ENCODE peak calls at places on chromosomes 5 and 9, in five cellular contexts. C, I, V, A and Y are unnamed samples.

GRCh38 chr5:27308151-27308550 is 269.8 kb upstream of the CDH9 start:
- DNase-seq in C (no peak), I (no peak), V (peak; percentile 94), A (no peak), Y (peak; percentile 54)

GRCh38 chr5:10839118-10839517 is 78.1 kb upstream of the DAP start:
- DNase-seq in C (no peak), I (no peak), V (no peak), A (no peak), Y (no peak)

GRCh38 chr5:26388946-26389345 is 649.4 kb downstream of the CDH9 start:
- DNase-seq in C (no peak), I (no peak), V (peak; percentile 88), A (no peak), Y (peak; percentile 27)

GRCh38 chr9:35842795-35843194 is 13.8 kb downstream of the TMEM8B start:
- DNase-seq in C (no peak), I (no peak), V (no peak), A (no peak), Y (no peak)

GRCh38 chr9:88258587-88258986 is 120.3 kb upstream of the SPATA31C2 start:
- DNase-seq in C (no peak), I (peak; percentile 62), V (peak; percentile 45), A (peak; percentile 24), Y (no peak)

GRCh38 chr5:78672154-78672553 is 23.6 kb upstream of the LHFPL2 start:
- DNase-seq in C (no peak), I (no peak), V (no peak), A (no peak), Y (no peak)

GRCh38 chr5:57185301-57185700 is 11.4 kb downstream of the GPBP1 start:
- DNase-seq in C (no peak), I (no peak), V (no peak), A (no peak), Y (no peak)

GRCh38 chr9:99040911-99041582 is 63.9 kb upstream of the TGFBR1 start:
- DNase-seq in C (peak; percentile 8), I (no peak), V (peak; percentile 60), A (no peak), Y (no peak)

DNA sequence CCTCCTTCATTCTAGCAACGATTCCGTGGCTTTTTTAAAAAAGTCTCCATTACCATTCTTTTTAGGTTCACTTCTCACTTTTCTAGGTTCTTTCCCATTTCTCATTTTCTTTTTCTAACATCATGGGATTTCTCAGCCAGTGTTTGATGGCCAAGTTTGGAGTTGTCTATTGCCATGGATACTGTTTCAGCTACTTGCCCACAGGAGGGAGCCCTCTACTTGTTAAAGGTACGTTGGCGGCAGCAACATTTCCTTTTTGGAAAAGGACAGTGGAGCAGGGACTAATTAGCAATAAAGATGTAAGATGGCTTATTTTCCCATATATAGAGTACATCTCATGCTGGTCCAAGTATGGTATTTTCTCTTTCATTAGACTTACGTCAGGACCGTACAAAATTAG is 2257.5 kb upstream of the C9orf72 start:
- DNase-seq in C (peak; percentile 84), I (no peak), V (peak; percentile 52), A (no peak), Y (peak; percentile 28)
- TF ChIP-seq CTCF in C (peak; percentile 98), I (no peak), V (peak; percentile 78), A (no peak), Y (peak; percentile 80)

GRCh38 chr9:128092199-128092977 is 24.4 kb downstream of the SLC25A25 start:
- DNase-seq in C (no peak), I (no peak), V (no peak), A (no peak), Y (no peak)

GRCh38 chr9:128091144-128091543 is 23.1 kb downstream of the SLC25A25 start:
- DNase-seq in C (peak; percentile 94), I (peak; percentile 83), V (no peak), A (peak; percentile 86), Y (no peak)

GRCh38 chr9:128094166-128094949 is 26.3 kb downstream of the SLC25A25 start:
- DNase-seq in C (peak; percentile 91), I (peak; percentile 99), V (peak; percentile 96), A (peak; percentile 96), Y (peak; percentile 99)

GRCh38 chr9:128091571-128091970 is 23.5 kb downstream of the SLC25A25 start:
- DNase-seq in C (no peak), I (no peak), V (no peak), A (no peak), Y (no peak)

DNA sequence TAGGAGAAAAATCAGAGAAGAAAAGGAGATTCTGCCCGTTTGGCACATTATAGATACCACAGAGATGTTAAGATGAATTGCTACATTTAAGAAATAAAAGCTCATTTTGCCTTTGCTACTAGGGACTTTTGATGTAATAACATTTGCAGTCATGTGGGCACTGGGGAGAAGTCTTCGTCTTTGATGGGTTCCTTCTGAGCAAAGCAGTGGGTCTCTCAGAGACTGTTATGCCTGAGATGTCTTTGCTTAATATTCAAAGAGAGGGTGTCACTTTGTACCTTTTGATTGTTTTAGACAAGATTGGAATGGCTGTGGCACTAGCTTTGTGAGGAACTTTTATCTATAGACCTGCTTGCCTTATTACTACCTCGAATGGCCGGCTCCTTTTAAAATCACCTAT is 25.0 kb downstream of the SLC25A25 start:
- DNase-seq in C (no peak), I (no peak), V (no peak), A (no peak), Y (no peak)
- H3K27ac ChIP-seq in C (peak overlapping the region; percentile 71), I (peak overlapping the region; percentile 89), V (peak overlapping the region; percentile 90), A (peak overlapping the region; percentile 86), Y (peak overlapping the region; percentile 98)

GRCh38 chr5:96088676-96089075 is 127.0 kb upstream of the ELL2 start:
- DNase-seq in C (no peak), I (no peak), V (no peak), A (no peak), Y (no peak)
- TF ChIP-seq CTCF in C (no peak), I (no peak), V (no peak), A (no peak), Y (no peak)

GRCh38 chr9:114893622-114894021 is 36.8 kb downstream of the TNFSF8 start:
- DNase-seq in C (no peak), I (no peak), V (peak; percentile 76), A (no peak), Y (peak; percentile 47)
- H3K27ac ChIP-seq in C (no peak overlapping the region), I (no peak overlapping the region), V (peak overlapping the region; percentile 89), A (no peak overlapping the region), Y (no peak overlapping the region)

GRCh38 chr5:178502401-178503100 is 87.6 kb downstream of the COL23A1 start:
- DNase-seq in C (no peak), I (no peak), V (peak; percentile 33), A (no peak), Y (no peak)

GRCh38 chr5:178507151-178507932 is 82.9 kb downstream of the COL23A1 start:
- DNase-seq in C (no peak), I (no peak), V (no peak), A (no peak), Y (no peak)

GRCh38 chr5:178499352-178499751 is 90.8 kb downstream of the COL23A1 start:
- DNase-seq in C (no peak), I (no peak), V (no peak), A (no peak), Y (no peak)

GRCh38 chr5:178505639-178506407 is 84.4 kb downstream of the COL23A1 start:
- DNase-seq in C (no peak), I (no peak), V (no peak), A (no peak), Y (no peak)

DNA sequence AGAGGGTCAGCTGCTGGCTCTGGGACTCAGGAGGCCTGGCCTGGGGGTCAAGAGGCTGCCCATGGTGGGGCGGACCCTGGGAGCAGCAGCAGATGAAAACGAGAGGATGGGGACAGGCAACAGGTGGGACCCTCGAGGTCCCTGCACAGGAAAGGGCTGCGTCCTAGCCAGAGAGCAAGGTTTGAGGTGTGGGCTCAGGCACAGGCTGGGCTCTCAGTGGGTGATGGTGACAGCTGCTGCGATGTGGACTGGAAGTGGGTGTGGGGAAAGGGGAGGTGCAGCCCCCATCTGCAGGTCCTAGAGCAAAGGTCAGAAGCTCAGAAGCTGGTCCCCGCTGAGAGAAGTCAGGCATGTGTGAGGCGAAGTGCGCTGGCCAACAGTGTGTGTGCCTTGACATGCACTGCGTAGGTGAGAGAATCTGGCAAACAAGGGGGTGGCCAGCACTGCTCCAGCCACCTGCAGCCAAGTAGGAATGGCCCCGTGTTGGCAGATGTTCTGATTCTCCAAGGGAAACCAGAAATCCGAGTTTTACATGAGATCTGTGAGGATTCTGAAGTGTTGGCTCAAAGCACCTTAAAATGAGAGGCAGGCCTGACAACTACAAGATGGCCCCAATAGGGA is 85.7 kb downstream of the COL23A1 start:
- DNase-seq in C (no peak), I (no peak), V (no peak), A (no peak), Y (no peak)
- TF ChIP-seq CTCF in C (no peak), I (no peak), V (no peak), A (no peak), Y (no peak)

GRCh38 chr5:171310334-171310815 is 1.3 kb downstream of the TLX3 start:
- DNase-seq in C (peak; percentile 78), I (no peak), V (no peak), A (no peak), Y (no peak)

GRCh38 chr5:171309276-171309525 is 153 bp downstream of the TLX3 start:
- DNase-seq in C (no peak), I (no peak), V (no peak), A (no peak), Y (no peak)

GRCh38 chr5:171310816-171311697 is 2.0 kb downstream of the TLX3 start:
- DNase-seq in C (peak; percentile 79), I (no peak), V (peak; percentile 50), A (no peak), Y (peak; percentile 55)

GRCh38 chr5:171308453-171309275 is at the start of gene TLX3:
- DNase-seq in C (peak; percentile 96), I (no peak), V (no peak), A (no peak), Y (peak; percentile 75)

DNA sequence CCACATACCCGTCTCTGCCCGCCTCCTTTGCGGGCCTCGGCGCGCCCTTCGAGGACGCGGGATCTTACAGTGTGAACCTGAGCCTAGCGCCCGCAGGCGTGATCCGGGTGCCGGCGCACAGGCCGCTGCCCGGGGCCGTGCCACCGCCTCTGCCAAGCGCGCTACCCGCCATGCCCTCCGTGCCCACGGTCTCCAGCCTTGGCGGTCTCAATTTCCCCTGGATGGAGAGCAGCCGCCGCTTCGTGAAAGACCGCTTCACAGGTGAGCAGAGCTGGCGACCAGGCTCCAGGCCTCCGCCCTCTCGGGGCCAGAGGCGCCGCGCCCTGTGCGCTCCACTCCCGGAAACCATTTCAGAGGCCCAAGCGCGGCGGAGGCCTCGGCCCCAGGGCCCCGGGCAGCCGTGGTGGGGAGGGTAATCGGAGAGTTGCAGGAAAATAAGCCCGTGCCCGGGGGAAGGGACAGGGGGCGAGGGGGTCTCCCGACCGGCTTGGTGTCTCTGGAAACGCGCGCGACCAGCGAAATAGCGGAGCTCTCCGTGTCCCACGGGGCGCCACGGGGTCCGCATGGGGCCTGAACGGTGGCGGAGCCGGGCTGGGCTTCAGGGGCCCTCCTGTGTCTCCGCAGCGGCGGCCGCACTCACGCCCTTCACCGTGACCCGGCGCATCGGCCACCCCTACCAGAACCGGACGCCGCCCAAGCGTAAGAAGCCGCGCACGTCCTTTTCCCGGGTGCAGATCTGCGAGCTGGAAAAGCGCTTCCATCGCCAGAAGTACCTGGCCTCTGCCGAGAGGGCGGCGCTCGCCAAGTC is 682 bp downstream of the TLX3 start:
- DNase-seq in C (no peak), I (no peak), V (no peak), A (no peak), Y (peak; percentile 41)
- H3K27ac ChIP-seq in C (no peak overlapping the region), I (no peak overlapping the region), V (no peak overlapping the region), A (no peak overlapping the region), Y (no peak overlapping the region)